ENCODE peak calls at places on chromosomes 11 and 22, in eight cellular contexts. O, A, N, L, G, J, C and M are unnamed samples.

GRCh38 chr11:65150513-65151271 is 16.4 kb upstream of the SYVN1 start:
- DNase-seq in O (peak), G (peak), N (peak), J (peak), A (peak), C (no peak), L (peak), M (peak)

GRCh38 chr11:62401356-62401755 is 17.5 kb upstream of the SCGB1A1 start:
- DNase-seq in G (no peak), J (no peak), L (no peak), O (peak), C (no peak), N (no peak), A (no peak), M (no peak)

GRCh38 chr11:110184974-110185597 is 91.9 kb downstream of the ZC3H12C start:
- DNase-seq in C (no peak), L (no peak), N (peak), J (no peak), G (no peak), A (no peak), O (no peak), M (peak)

GRCh38 chr11:32464078-32464477 is 28.7 kb upstream of the WT1 start:
- DNase-seq in J (no peak), O (no peak), G (no peak), A (no peak), C (no peak), N (no peak), L (no peak), M (no peak)

GRCh38 chr11:35040221-35040942 is 98.6 kb upstream of the CD44 start:
- DNase-seq in G (no peak), C (no peak), A (no peak), N (peak), L (peak), O (no peak), J (no peak), M (no peak)

GRCh38 chr11:35709386-35709785 is 46.8 kb downstream of the TRIM44 start:
- DNase-seq in C (no peak), A (no peak), O (no peak), L (no peak), G (no peak), J (no peak), N (no peak), M (no peak)

GRCh38 chr11:61771195-61771894 is 18.9 kb downstream of the MYRF start:
- DNase-seq in J (no peak), A (no peak), O (no peak), N (no peak), L (no peak), G (no peak), C (no peak), M (no peak)

GRCh38 chr11:45409587-45409986 is 123.4 kb upstream of the SYT13 start:
- DNase-seq in O (no peak), A (no peak), G (no peak), C (no peak), J (no peak), N (no peak), L (no peak), M (no peak)

GRCh38 chr11:61000426-61000825 is 28.9 kb downstream of the CD6 start:
- DNase-seq in A (no peak), C (no peak), O (peak), G (no peak), J (no peak), N (no peak), L (no peak), M (no peak)

GRCh38 chr22:49790912-49791311 is 36.8 kb downstream of the BRD1 start:
- DNase-seq in J (no peak), O (no peak), A (no peak), L (peak), G (no peak), N (no peak), C (no peak), M (no peak)

GRCh38 chr11:110907629-110908028 is 195.4 kb upstream of the ARHGAP20 start:
- DNase-seq in L (peak), C (no peak), A (no peak), O (no peak), J (no peak), G (no peak), N (no peak), M (no peak)

GRCh38 chr22:49668402-49668801 is 159.3 kb downstream of the BRD1 start:
- DNase-seq in L (no peak), N (no peak), C (no peak), O (no peak), G (peak), A (peak), J (no peak), M (no peak)

GRCh38 chr22:43566021-43566420 is 154.2 kb downstream of the MPPED1 start:
- DNase-seq in J (no peak), O (no peak), G (no peak), A (no peak), L (no peak), C (no peak), N (no peak), M (no peak)

GRCh38 chr11:30128269-30128932 is 102.4 kb upstream of the FSHB start:
- DNase-seq in J (no peak), N (peak), G (no peak), A (no peak), C (peak), L (peak), O (no peak), M (no peak)

GRCh38 chr11:120698918-120699317 is 187.4 kb downstream of the GRIK4 start:
- DNase-seq in O (no peak), C (no peak), J (no peak), L (no peak), N (no peak), G (no peak), A (no peak), M (no peak)

GRCh38 chr11:124740277-124740882 is 638 bp downstream of the NRGN start:
- DNase-seq in N (peak), A (no peak), O (peak), J (no peak), C (peak), G (no peak), L (peak), M (no peak)

GRCh38 chr22:35218079-35218478 is 39.2 kb upstream of the HMGXB4 start:
- DNase-seq in A (no peak), N (no peak), O (no peak), L (no peak), C (no peak), J (no peak), G (no peak), M (no peak)

GRCh38 chr11:107564877-107565218 is 687 bp downstream of the ALKBH8 start:
- DNase-seq in G (no peak), L (no peak), J (no peak), A (no peak), C (no peak), O (no peak), N (no peak), M (no peak)

GRCh38 chr22:44201556-44202129 is 20.9 kb downstream of the PARVG start:
- DNase-seq in L (no peak), O (no peak), J (no peak), A (no peak), G (peak), C (no peak), N (no peak), M (no peak)

GRCh38 chr11:73566422-73566821 is 31.5 kb downstream of the FAM168A start:
- DNase-seq in J (no peak), O (no peak), A (no peak), L (no peak), N (no peak), C (no peak), G (no peak), M (no peak)

GRCh38 chr11:15327786-15328231 is 213.1 kb downstream of the INSC start:
- DNase-seq in C (peak), L (peak), N (peak), A (no peak), G (no peak), J (peak), O (no peak), M (peak)

GRCh38 chr11:36333897-36334296 is 37.8 kb downstream of the PRR5L start:
- DNase-seq in A (no peak), J (no peak), C (peak), N (no peak), L (no peak), O (no peak), G (no peak), M (no peak)

GRCh38 chr22:31812977-31813605 is 59.3 kb downstream of the DEPDC5 start:
- DNase-seq in J (no peak), G (no peak), O (no peak), L (no peak), C (no peak), A (no peak), N (no peak), M (no peak)

GRCh38 chr11:124043420-124043819 is 2.3 kb upstream of the OR10G7 start:
- DNase-seq in C (no peak), G (no peak), A (no peak), N (no peak), O (no peak), J (no peak), L (no peak), M (no peak)

GRCh38 chr22:43421914-43422615 is 10.3 kb downstream of the MPPED1 start:
- DNase-seq in A (no peak), C (no peak), J (no peak), O (no peak), N (no peak), G (no peak), L (no peak), M (no peak)

GRCh38 chr11:110026823-110027626 is 66.2 kb upstream of the ZC3H12C start:
- DNase-seq in A (no peak), O (no peak), N (no peak), G (no peak), J (no peak), L (peak), C (no peak), M (no peak)

GRCh38 chr11:91851908-91852307 is 372.7 kb upstream of the FAT3 start:
- DNase-seq in C (no peak), J (no peak), G (no peak), L (no peak), O (no peak), A (no peak), N (no peak), M (no peak)

GRCh38 chr22:31144223-31144622 is 3.9 kb upstream of the PLA2G3 start:
- DNase-seq in A (no peak), J (no peak), C (no peak), L (no peak), G (no peak), N (no peak), O (no peak), M (no peak)

GRCh38 chr11:100637706-100638105 is 49.4 kb upstream of the ARHGAP42 start:
- DNase-seq in C (no peak), J (no peak), A (no peak), L (no peak), N (no peak), O (no peak), G (no peak), M (peak)

GRCh38 chr22:23564276-23564675 is 15.8 kb downstream of the IGLL1 start:
- DNase-seq in J (no peak), N (no peak), C (no peak), O (no peak), A (peak), L (no peak), G (no peak), M (no peak)

GRCh38 chr11:111059726-111060125 is 185.8 kb upstream of the POU2AF2 start:
- DNase-seq in N (no peak), C (no peak), A (no peak), O (no peak), J (no peak), G (no peak), L (no peak), M (no peak)

GRCh38 chr11:125376117-125376516 is 119.9 kb downstream of the FEZ1 start:
- DNase-seq in A (peak), G (peak), N (peak), J (no peak), C (no peak), L (no peak), O (peak), M (peak)

GRCh38 chr11:106132582-106133354 is 55.3 kb downstream of the AASDHPPT start:
- DNase-seq in A (no peak), J (no peak), C (no peak), O (no peak), L (no peak), N (no peak), G (no peak), M (no peak)

GRCh38 chr11:31995525-31996123 is 95.2 kb upstream of the RCN1 start:
- DNase-seq in N (no peak), G (no peak), C (no peak), A (no peak), J (no peak), L (no peak), O (no peak), M (no peak)

GRCh38 chr11:93686812-93687211 is 25.3 kb downstream of the CEP295 start:
- DNase-seq in A (no peak), C (no peak), O (no peak), N (no peak), G (no peak), L (no peak), J (no peak), M (no peak)

GRCh38 chr11:57224537-57224936 is 12.5 kb downstream of the APLNR start:
- DNase-seq in C (no peak), G (no peak), N (no peak), J (no peak), A (no peak), L (no peak), O (no peak), M (no peak)

GRCh38 chr11:74583024-74583624 is 9.3 kb upstream of the POLD3 start:
- DNase-seq in N (no peak), L (no peak), C (no peak), A (no peak), O (no peak), J (no peak), G (no peak), M (no peak)
- H3K27ac ChIP-seq in N (no peak), L (no peak), C (no peak), A (no peak), O (no peak), J (no peak), G (no peak), M (no peak)

GRCh38 chr11:4093519-4094347 is 866 bp upstream of the RRM1 start:
- DNase-seq in A (no peak), C (no peak), N (no peak), O (no peak), G (no peak), L (no peak), J (no peak), M (no peak)

GRCh38 chr11:4098026-4098621 is 3.5 kb downstream of the RRM1 start:
- DNase-seq in J (no peak), A (no peak), L (no peak), O (no peak), G (no peak), N (no peak), C (no peak), M (no peak)

GRCh38 chr11:4094348-4095291 is at the start of gene RRM1:
- DNase-seq in A (peak), L (peak), J (peak), O (peak), C (peak), N (peak), G (peak), M (peak)

GRCh38 chr11:4092031-4092430 is 2.6 kb upstream of the RRM1 start:
- DNase-seq in G (no peak), C (no peak), O (no peak), A (no peak), J (no peak), L (peak), N (no peak), M (no peak)

DNA sequence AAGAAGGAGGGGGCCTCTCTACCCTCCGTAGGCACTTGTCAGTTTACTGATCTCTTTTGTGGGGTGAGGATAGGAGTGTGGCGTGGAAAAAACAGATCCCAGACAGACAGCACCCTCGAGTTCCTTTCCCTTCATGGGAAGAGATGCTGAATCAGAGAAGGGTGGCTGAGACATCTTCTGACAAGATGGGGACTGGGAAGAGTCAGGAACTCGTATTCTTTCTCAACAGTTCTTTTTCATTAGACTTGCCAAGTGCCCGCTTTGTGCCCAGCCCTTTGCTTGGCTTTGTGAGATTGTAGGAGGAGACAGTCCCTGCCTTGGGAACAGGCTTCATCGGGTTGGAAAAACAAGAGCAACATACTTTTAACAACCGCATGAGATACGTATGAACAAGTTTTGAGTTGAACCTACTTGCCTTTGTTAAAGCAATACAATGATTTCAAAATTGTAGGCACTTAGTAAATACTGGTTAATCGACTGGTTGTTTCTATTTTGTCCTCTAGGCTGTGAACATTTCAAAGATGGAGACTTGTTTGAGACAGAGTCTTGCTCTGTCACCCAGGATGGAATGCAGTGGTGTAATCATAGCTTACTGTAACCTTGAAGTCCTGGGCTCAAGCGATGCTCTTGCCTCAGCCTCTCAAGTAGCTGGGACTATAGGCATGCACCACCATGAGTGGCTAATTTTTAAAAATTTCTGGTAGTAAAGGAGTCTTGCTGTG is 1.1 kb downstream of the RRM1 start:
- DNase-seq in L (peak), A (no peak), C (no peak), J (no peak), G (no peak), N (no peak), O (no peak), M (no peak)
- TF ChIP-seq CTCF in L (no peak), A (no peak), C (no peak), J (no peak), G (no peak), N (no peak), O (no peak), M (no peak)

DNA sequence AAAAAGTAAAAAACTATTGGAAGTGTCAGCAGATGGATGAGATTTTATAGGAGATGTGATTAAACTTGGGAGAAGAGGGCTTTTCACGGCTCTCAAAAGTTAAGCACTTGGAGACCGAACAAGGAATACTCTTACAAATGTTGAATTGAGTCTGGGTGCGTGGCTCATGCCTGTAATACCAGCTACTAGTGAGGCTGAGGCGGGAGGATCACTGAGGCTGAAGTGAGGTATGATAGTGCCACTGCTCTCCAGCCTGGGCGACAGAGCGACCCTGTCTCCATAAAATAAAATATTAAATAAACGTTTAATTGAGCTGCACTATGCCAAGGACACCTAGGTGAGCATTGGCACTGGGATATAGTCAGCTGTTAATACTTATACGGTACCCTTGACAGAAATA is 1.9 kb downstream of the CEP57 start:
- DNase-seq in C (no peak), G (no peak), L (no peak), J (no peak), N (no peak), O (no peak), A (no peak), M (no peak)
- H3K4me3 ChIP-seq in C (peak), G (no peak), L (peak), J (no peak), N (no peak), O (peak), A (no peak), M (no peak)

GRCh38 chr22:25085156-25085555 is 114.5 kb upstream of the CRYBB3 start:
- DNase-seq in N (no peak), A (no peak), J (no peak), C (no peak), L (no peak), O (no peak), G (no peak), M (no peak)
- H3K27ac ChIP-seq in N (no peak), A (peak), J (no peak), C (no peak), L (no peak), O (no peak), G (no peak), M (no peak)

GRCh38 chr11:122655527-122656072 is at the start of gene UBASH3B:
- DNase-seq in J (peak), G (peak), N (peak), L (peak), C (peak), O (peak), A (peak), M (peak)

GRCh38 chr11:122652495-122652894 is 3.0 kb upstream of the UBASH3B start:
- DNase-seq in N (no peak), C (no peak), A (no peak), J (no peak), L (no peak), O (no peak), G (no peak), M (no peak)

GRCh38 chr11:122656631-122657101 is 1.1 kb downstream of the UBASH3B start:
- DNase-seq in A (no peak), L (peak), N (peak), G (peak), J (no peak), C (peak), O (peak), M (peak)

GRCh38 chr11:122656073-122656630 is 630 bp downstream of the UBASH3B start:
- DNase-seq in O (peak), A (peak), L (peak), J (peak), G (peak), N (peak), C (peak), M (peak)

GRCh38 chr11:122653911-122654310 is 1.6 kb upstream of the UBASH3B start:
- DNase-seq in A (no peak), C (no peak), J (no peak), N (no peak), O (no peak), G (no peak), L (no peak), M (no peak)
- TF ChIP-seq CTCF in A (no peak), C (no peak), J (no peak), N (no peak), O (no peak), G (no peak), L (no peak), M (no peak)

GRCh38 chr22:39173787-39174497 is 21.5 kb upstream of the CBX7 start:
- DNase-seq in G (no peak), L (no peak), J (no peak), O (peak), N (no peak), A (peak), C (no peak), M (no peak)
- H3K4me3 ChIP-seq in G (no peak), L (no peak), J (no peak), O (peak), N (no peak), A (no peak), C (no peak), M (no peak)

GRCh38 chr22:25447689-25448434 is 116.6 kb upstream of the GRK3 start:
- DNase-seq in J (peak), O (peak), G (peak), L (peak), N (peak), A (peak), C (peak), M (peak)

GRCh38 chr22:25449781-25450317 is 114.6 kb upstream of the GRK3 start:
- DNase-seq in O (no peak), A (no peak), G (no peak), N (no peak), C (no peak), L (no peak), J (no peak), M (no peak)

GRCh38 chr22:25448435-25449051 is 115.9 kb upstream of the GRK3 start:
- DNase-seq in N (no peak), O (no peak), L (no peak), C (peak), G (no peak), J (no peak), A (no peak), M (no peak)

GRCh38 chr22:25451480-25452114 is 112.9 kb upstream of the GRK3 start:
- DNase-seq in G (no peak), O (no peak), J (no peak), L (no peak), A (no peak), C (no peak), N (no peak), M (no peak)

DNA sequence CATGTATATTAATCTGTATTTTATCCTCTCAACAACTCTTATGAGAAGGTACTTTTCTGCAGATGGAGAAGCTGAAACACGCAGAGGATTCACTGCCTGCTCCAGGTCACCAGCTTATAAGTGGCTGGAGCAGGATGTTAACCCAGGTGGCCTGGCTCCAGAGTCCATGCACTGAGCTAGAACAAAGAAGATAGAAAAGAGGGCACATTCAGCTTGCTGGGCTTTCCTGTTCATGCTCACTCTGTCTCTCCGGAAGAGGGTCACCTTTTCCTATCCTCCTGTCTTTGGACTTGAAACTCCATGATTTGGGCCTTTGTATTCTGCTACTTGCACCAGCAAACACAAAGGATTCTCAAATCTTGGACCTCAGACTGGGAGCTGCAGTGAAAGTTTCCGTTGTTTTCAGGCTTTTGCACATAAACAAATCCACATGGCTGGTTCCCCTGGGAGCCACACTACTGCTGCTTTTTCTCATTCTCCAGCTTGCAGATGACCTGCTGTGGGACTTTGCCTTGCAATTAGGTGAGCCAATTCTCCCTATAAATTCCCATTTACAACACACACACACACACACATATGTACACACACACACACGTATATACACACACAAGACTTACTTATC is 117.3 kb upstream of the GRK3 start:
- DNase-seq in G (no peak), L (no peak), A (no peak), J (no peak), C (no peak), O (no peak), N (no peak), M (no peak)
- H3K27ac ChIP-seq in G (no peak), L (peak), A (no peak), J (peak), C (no peak), O (no peak), N (no peak), M (peak)